ENCODE peak calls at places on chromosome 22, in five cellular contexts. F is body of pancreas; W is GM03348; N is H4; Z is stimulated activated CD4-positive, alpha-beta T cell treated with anti-CD3 and anti-CD28 coated beads, Interleukin-15, amount 100 ng/mL, for 1 hour. R is an unnamed sample.

GRCh38 chr22:48901324-48901723 is 926.3 kb downstream of the BRD1 start:
- DNase-seq in F (no peak), W (no peak), N (no peak), Z (no peak), R (no peak)

GRCh38 chr22:29344137-29344536 is 28.6 kb upstream of the RASL10A start:
- DNase-seq in F (peak), W (peak), N (peak), Z (no peak), R (no peak)

GRCh38 chr22:38114484-38115398 is 4.3 kb upstream of the BAIAP2L2 start:
- DNase-seq in F (peak), W (peak), N (peak), Z (peak), R (peak)

GRCh38 chr22:17569971-17570511 is 6.7 kb downstream of the SLC25A18 start:
- DNase-seq in F (no peak), W (no peak), N (peak), Z (no peak), R (no peak)

GRCh38 chr22:38735126-38735464 is 20.7 kb downstream of the SUN2 start:
- DNase-seq in F (no peak), W (no peak), N (no peak), Z (no peak), R (no peak)

GRCh38 chr22:43142881-43143562 is at the start of gene MCAT:
- DNase-seq in F (peak), W (peak), N (peak), Z (peak), R (peak)

GRCh38 chr22:32539631-32540449 is 65.2 kb downstream of the FBXO7 start:
- DNase-seq in F (no peak), W (no peak), N (peak), Z (no peak), R (no peak)

GRCh38 chr22:18947905-18948304 is 11.8 kb upstream of the PRODH start:
- DNase-seq in F (no peak), W (no peak), N (no peak), Z (no peak), R (no peak)

GRCh38 chr22:42294034-42294985 is 23.9 kb upstream of the TCF20 start:
- DNase-seq in F (peak), W (peak), N (no peak), Z (no peak), R (no peak)

GRCh38 chr22:17734197-17734596 is 40.1 kb downstream of the BID start:
- DNase-seq in F (no peak), W (peak), N (no peak), Z (no peak), R (peak)

GRCh38 chr22:46514592-46515207 is 22.7 kb downstream of the CELSR1 start:
- DNase-seq in F (no peak), W (peak), N (peak), Z (no peak), R (no peak)

GRCh38 chr22:49820984-49821383 is 6.7 kb downstream of the BRD1 start:
- DNase-seq in F (no peak), W (no peak), N (no peak), Z (no peak), R (no peak)

GRCh38 chr22:32562396-32562795 is 87.8 kb downstream of the FBXO7 start:
- DNase-seq in F (no peak), W (peak), N (no peak), Z (no peak), R (no peak)

GRCh38 chr22:45061332-45061731 is 51.5 kb upstream of the PHF21B start:
- DNase-seq in F (no peak), W (no peak), N (no peak), Z (no peak), R (no peak)